ENCODE peak calls at places on chromosomes 16 and 17, in six cellular contexts. D, C, Z, W, E and Q are unnamed samples.

GRCh38 chr16:71230122-71230845 is at the start of gene HYDIN:
- DNase-seq in D (no peak), C (peak), Z (peak), W (no peak), E (peak), Q (no peak)

GRCh38 chr17:18017958-18018357 is 21.0 kb downstream of the ATPAF2 start:
- DNase-seq in D (no peak), C (no peak), Z (no peak), W (no peak), E (no peak), Q (no peak)

GRCh38 chr17:10013360-10014112 is 108.5 kb upstream of the RCVRN start:
- DNase-seq in D (no peak), C (no peak), Z (no peak), W (no peak), E (no peak), Q (no peak)

GRCh38 chr16:30142672-30143346 is 19.8 kb upstream of the MAPK3 start:
- DNase-seq in D (no peak), C (no peak), Z (no peak), W (no peak), E (no peak), Q (no peak)

GRCh38 chr17:77959216-77959925 is 868 bp downstream of the TNRC6C start:
- DNase-seq in D (peak), C (no peak), Z (peak), W (no peak), E (peak), Q (no peak)

GRCh38 chr16:58459344-58460218 is 40.4 kb upstream of the NDRG4 start:
- DNase-seq in D (peak), C (no peak), Z (no peak), W (no peak), E (no peak), Q (no peak)

GRCh38 chr16:69194488-69194887 is 7.5 kb downstream of the SNTB2 start:
- DNase-seq in D (no peak), C (no peak), Z (no peak), W (no peak), E (no peak), Q (no peak)

GRCh38 chr16:28923652-28924398 is 1.2 kb downstream of the RABEP2 start:
- DNase-seq in D (no peak), C (no peak), Z (no peak), W (no peak), E (peak), Q (no peak)

GRCh38 chr17:17682737-17683675 is 1.7 kb downstream of the RAI1 start:
- DNase-seq in D (peak), C (no peak), Z (peak), W (no peak), E (peak), Q (peak)

GRCh38 chr17:81397314-81398169 is 2.3 kb downstream of the BAHCC1 start:
- DNase-seq in D (no peak), C (no peak), Z (peak), W (no peak), E (no peak), Q (no peak)

GRCh38 chr16:49148410-49148809 is 133.2 kb downstream of the CBLN1 start:
- DNase-seq in D (no peak), C (no peak), Z (no peak), W (no peak), E (no peak), Q (no peak)

GRCh38 chr17:42273474-42274272 is 2.5 kb downstream of the STAT5B start:
- DNase-seq in D (no peak), C (no peak), Z (no peak), W (no peak), E (no peak), Q (no peak)

GRCh38 chr17:56978441-56979090 is 635 bp downstream of the SCPEP1 start:
- DNase-seq in D (no peak), C (no peak), Z (no peak), W (no peak), E (no peak), Q (no peak)

GRCh38 chr16:69741519-69741918 is 13.2 kb downstream of the NOB1 start:
- DNase-seq in D (no peak), C (no peak), Z (no peak), W (no peak), E (no peak), Q (no peak)

GRCh38 chr17:82668631-82669099 is 20.4 kb upstream of the WDR45B start:
- DNase-seq in D (no peak), C (peak), Z (peak), W (no peak), E (peak), Q (peak)

GRCh38 chr17:28599311-28600184 is 723 bp upstream of the SPAG5 start:
- DNase-seq in D (peak), C (peak), Z (peak), W (peak), E (peak), Q (peak)

GRCh38 chr17:17812211-17813054 is 24.4 kb downstream of the SREBF1 start:
- DNase-seq in D (peak), C (peak), Z (peak), W (no peak), E (peak), Q (no peak)

GRCh38 chr16:87702325-87702811 is 63.4 kb downstream of the KLHDC4 start:
- DNase-seq in D (no peak), C (no peak), Z (no peak), W (no peak), E (no peak), Q (no peak)

GRCh38 chr16:56277040-56277439 is 85.8 kb downstream of the GNAO1 start:
- DNase-seq in D (no peak), C (no peak), Z (no peak), W (no peak), E (no peak), Q (no peak)

GRCh38 chr17:39777534-39778365 is 40.0 kb downstream of the GRB7 start:
- DNase-seq in D (no peak), C (no peak), Z (no peak), W (no peak), E (no peak), Q (no peak)

GRCh38 chr17:4895121-4895520 is 4.2 kb upstream of the C17orf107 start:
- DNase-seq in D (no peak), C (no peak), Z (no peak), W (no peak), E (no peak), Q (no peak)

GRCh38 chr17:4897785-4898184 is 1.6 kb upstream of the C17orf107 start:
- DNase-seq in D (no peak), C (no peak), Z (no peak), W (no peak), E (no peak), Q (no peak)

GRCh38 chr17:4897198-4897657 is 2.1 kb upstream of the C17orf107 start:
- DNase-seq in D (no peak), C (no peak), Z (no peak), W (no peak), E (no peak), Q (no peak)

GRCh38 chr17:4895676-4896331 is 3.5 kb upstream of the C17orf107 start:
- DNase-seq in D (no peak), C (no peak), Z (no peak), W (no peak), E (no peak), Q (no peak)

GRCh38 chr17:4896332-4897197 is 2.8 kb upstream of the C17orf107 start:
- DNase-seq in D (no peak), C (no peak), Z (no peak), W (no peak), E (no peak), Q (no peak)
- TF ChIP-seq CTCF in D (no peak), C (no peak), Z (no peak), W (no peak), E (no peak), Q (no peak)

GRCh38 chr16:11621539-11621919 is 34.8 kb upstream of the LITAF start:
- DNase-seq in D (no peak), C (no peak), Z (no peak), W (no peak), E (no peak), Q (no peak)
- H3K27ac ChIP-seq in D (peak), C (peak), Z (no peak), W (no peak), E (no peak), Q (peak)

DNA sequence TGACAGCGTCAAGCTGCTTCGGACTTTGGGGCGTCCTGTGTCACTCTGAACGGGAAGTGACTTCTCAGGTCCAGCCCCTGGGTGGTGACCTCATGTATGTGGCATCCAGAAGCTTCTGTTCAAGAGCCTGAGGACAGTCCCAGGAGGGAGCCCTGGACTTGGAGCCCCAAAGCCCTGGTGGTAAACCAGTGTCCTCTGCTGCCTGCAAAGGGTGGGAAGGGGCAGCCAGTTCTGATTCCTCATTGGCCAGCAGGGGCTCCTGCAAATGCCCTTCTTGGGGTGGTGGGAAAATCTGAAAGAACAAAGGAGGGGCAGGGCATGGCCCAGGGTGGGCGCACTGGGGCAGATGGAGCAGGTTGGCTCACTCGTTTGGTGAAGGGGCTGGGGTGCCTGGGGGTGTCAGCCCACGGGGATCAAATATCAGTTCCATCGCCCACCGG is 1.6 kb downstream of the OSGIN1 start:
- DNase-seq in D (no peak), C (peak), Z (peak), W (peak), E (peak), Q (no peak)
- H3K4me3 ChIP-seq in D (no peak), C (peak), Z (peak), W (peak), E (no peak), Q (peak)

GRCh38 chr17:66897141-66897540 is 62.2 kb downstream of the CACNG5 start:
- DNase-seq in D (no peak), C (no peak), Z (no peak), W (no peak), E (no peak), Q (no peak)
- TF ChIP-seq CTCF in D (no peak), C (no peak), Z (no peak), W (no peak), E (no peak), Q (no peak)